ENCODE peak calls at places on chromosomes 1 and 21, in eight cellular contexts. C is epithelial cell of esophagus; Y is fibroblast of pulmonary artery; J is NK-92 treated with Interleukin-12 subunit alpha and Interleukin-12 subunit beta, amount 100 ng/mL, for 24 hours; L is T follicular helper cell; O is Daoy; E is activated CD8-positive, alpha-beta memory T cell treated with anti-CD3 and anti-CD28 coated beads for 48 hours; A is LoVo. D is an unnamed sample.

GRCh38 chr1:244325056-244325764 is 126.5 kb downstream of the ADSS2 start:
- DNase-seq in E (no peak), O (no peak), Y (no peak), C (no peak), A (no peak), L (no peak), J (peak), D (no peak)

GRCh38 chr1:243713470-243714186 is 136.4 kb downstream of the AKT3 start:
- DNase-seq in E (no peak), J (no peak), C (no peak), L (no peak), O (no peak), Y (peak), A (no peak), D (no peak)

GRCh38 chr1:101253976-101254660 is 17.3 kb downstream of the S1PR1 start:
- DNase-seq in L (no peak), J (no peak), C (peak), O (peak), Y (peak), E (no peak), A (peak), D (no peak)

GRCh38 chr21:15199940-15200339 is 135.1 kb upstream of the NRIP1 start:
- DNase-seq in C (peak), L (no peak), A (no peak), Y (no peak), O (no peak), J (no peak), E (no peak), D (no peak)

GRCh38 chr1:6145351-6145750 is 34.8 kb downstream of the CHD5 start:
- DNase-seq in C (no peak), E (no peak), Y (no peak), A (no peak), L (no peak), J (no peak), O (no peak), D (no peak)

GRCh38 chr1:100556925-100557605 is 19.1 kb downstream of the GPR88 start:
- DNase-seq in C (no peak), A (no peak), J (no peak), L (no peak), Y (no peak), O (no peak), E (no peak), D (no peak)

GRCh38 chr1:156643266-156644092 is 1.6 kb downstream of the BCAN start:
- DNase-seq in E (no peak), L (no peak), Y (no peak), O (no peak), J (no peak), A (no peak), C (no peak), D (peak)

GRCh38 chr1:4697801-4698200 is 43.4 kb downstream of the AJAP1 start:
- DNase-seq in J (no peak), Y (no peak), A (no peak), O (no peak), C (no peak), E (no peak), L (no peak), D (no peak)

GRCh38 chr1:229223498-229223897 is 47.4 kb upstream of the RAB4A start:
- DNase-seq in C (no peak), J (no peak), Y (no peak), E (no peak), O (no peak), L (no peak), A (no peak), D (no peak)

GRCh38 chr1:169653873-169654272 is 23.9 kb upstream of the SELP start:
- DNase-seq in J (no peak), C (no peak), L (no peak), A (no peak), E (no peak), Y (no peak), O (no peak), D (no peak)

GRCh38 chr1:228151526-228151925 is 1.8 kb downstream of the GJC2 start:
- DNase-seq in A (no peak), J (no peak), E (no peak), O (peak), Y (no peak), C (no peak), L (no peak), D (no peak)

GRCh38 chr1:64163972-64164371 is 39.5 kb upstream of the UBE2U start:
- DNase-seq in C (peak), O (peak), A (no peak), Y (peak), J (no peak), E (no peak), L (no peak), D (no peak)

GRCh38 chr1:234907585-234908457 is 220.8 kb downstream of the TOMM20 start:
- DNase-seq in A (no peak), C (no peak), J (no peak), L (no peak), E (no peak), Y (peak), O (peak), D (no peak)

GRCh38 chr1:3609769-3610157 is 1.5 kb downstream of the MEGF6 start:
- DNase-seq in C (no peak), E (no peak), L (no peak), O (no peak), A (no peak), J (no peak), Y (no peak), D (no peak)

GRCh38 chr1:40107290-40107959 is 10.4 kb upstream of the PPT1 start:
- DNase-seq in E (no peak), O (no peak), L (no peak), A (peak), Y (no peak), C (peak), J (no peak), D (no peak)

GRCh38 chr1:153374077-153374476 is 1.3 kb downstream of the S100A12 start:
- DNase-seq in E (no peak), O (no peak), C (no peak), J (no peak), Y (no peak), L (no peak), A (no peak), D (no peak)

GRCh38 chr1:207847116-207847515 is 63.8 kb downstream of the CD34 start:
- DNase-seq in J (no peak), A (no peak), Y (peak), O (no peak), L (no peak), E (no peak), C (peak), D (no peak)

D was measured in activated T-helper 2 cell treated with anti-CD3 and anti-CD28 coated beads, Interferon-gamma antibody, Interleukin-2, Interleukin-4, amounts not matched to agents 10 μg/mL and 5 μg/mL and 100 μg/mL, durations not matched to agents 14 hours and 24 hours and 36 hours.